ENCODE peak calls at places on chromosomes 2 and 18, in six cellular contexts. D, R, P, A, X and U are unnamed samples.

GRCh38 chr18:13725566-13726227 is 661 bp downstream of the FAM210A start:
- DNase-seq in A (peak), D (no peak), R (no peak), P (no peak), X (no peak), U (no peak)

GRCh38 chr2:217715484-217715883 is 287.3 kb downstream of the TNS1 start:
- DNase-seq in P (no peak), A (no peak), D (no peak), R (no peak), X (no peak), U (no peak)

GRCh38 chr2:11174222-11174621 is 19.0 kb downstream of the SLC66A3 start:
- DNase-seq in A (no peak), D (no peak), P (no peak), X (no peak), R (no peak), U (no peak)

GRCh38 chr2:232444409-232445148 is 11.4 kb upstream of the ALPI start:
- DNase-seq in A (peak), P (peak), D (peak), X (peak), R (peak), U (no peak)

GRCh38 chr2:218582085-218582484 is 13.4 kb downstream of the CNOT9 start:
- DNase-seq in A (no peak), D (no peak), R (no peak), P (no peak), X (no peak), U (no peak)

GRCh38 chr2:58283931-58284330 is 42.8 kb upstream of the FANCL start:
- DNase-seq in R (no peak), A (no peak), P (no peak), D (no peak), X (no peak), U (no peak)

GRCh38 chr2:163735692-163736432 is at the start of gene FIGN:
- DNase-seq in A (peak), P (peak), R (peak), D (peak), X (peak), U (no peak)

GRCh38 chr2:118014492-118014824 is 588 bp upstream of the CCDC93 start:
- DNase-seq in A (no peak), X (no peak), D (no peak), R (no peak), P (peak), U (no peak)

GRCh38 chr2:70556608-70557007 is 3.0 kb upstream of the TGFA start:
- DNase-seq in P (no peak), D (no peak), R (no peak), X (no peak), A (no peak), U (no peak)

GRCh38 chr2:159982270-159982669 is 80.1 kb downstream of the PLA2R1 start:
- DNase-seq in P (no peak), R (no peak), D (no peak), X (no peak), A (no peak), U (no peak)

GRCh38 chr2:232228332-232228731 is 150.2 kb upstream of the ALPP start:
- DNase-seq in A (no peak), D (no peak), R (no peak), X (no peak), P (no peak), U (no peak)

GRCh38 chr2:102021776-102022175 is 30.0 kb downstream of the IL1R2 start:
- DNase-seq in P (no peak), D (no peak), A (no peak), R (no peak), X (no peak), U (no peak)

GRCh38 chr2:229089806-229090205 is 181.3 kb downstream of the PID1 start:
- DNase-seq in R (no peak), A (no peak), X (no peak), P (no peak), D (no peak), U (no peak)

GRCh38 chr2:186503827-186504606 is 18.0 kb downstream of the ZC3H15 start:
- DNase-seq in X (no peak), P (no peak), R (no peak), A (peak), D (no peak), U (no peak)

GRCh38 chr18:62558015-62558663 is 35.3 kb downstream of the ZCCHC2 start:
- DNase-seq in A (no peak), X (no peak), P (no peak), R (no peak), D (no peak), U (no peak)

GRCh38 chr2:196259507-196260481 is 88.4 kb upstream of the STK17B start:
- DNase-seq in R (no peak), A (peak), P (no peak), X (peak), D (no peak), U (no peak)

GRCh38 chr2:64287321-64287720 is 143.1 kb upstream of the PELI1 start:
- DNase-seq in P (no peak), R (no peak), A (no peak), D (no peak), X (no peak), U (no peak)

GRCh38 chr2:18522484-18523146 is 37.8 kb downstream of the RDH14 start:
- DNase-seq in X (no peak), P (no peak), R (no peak), D (no peak), A (no peak), U (no peak)

GRCh38 chr2:215137741-215138340 is 585 bp downstream of the ABCA12 start:
- DNase-seq in D (no peak), A (no peak), R (no peak), X (no peak), P (no peak), U (no peak)

DNA sequence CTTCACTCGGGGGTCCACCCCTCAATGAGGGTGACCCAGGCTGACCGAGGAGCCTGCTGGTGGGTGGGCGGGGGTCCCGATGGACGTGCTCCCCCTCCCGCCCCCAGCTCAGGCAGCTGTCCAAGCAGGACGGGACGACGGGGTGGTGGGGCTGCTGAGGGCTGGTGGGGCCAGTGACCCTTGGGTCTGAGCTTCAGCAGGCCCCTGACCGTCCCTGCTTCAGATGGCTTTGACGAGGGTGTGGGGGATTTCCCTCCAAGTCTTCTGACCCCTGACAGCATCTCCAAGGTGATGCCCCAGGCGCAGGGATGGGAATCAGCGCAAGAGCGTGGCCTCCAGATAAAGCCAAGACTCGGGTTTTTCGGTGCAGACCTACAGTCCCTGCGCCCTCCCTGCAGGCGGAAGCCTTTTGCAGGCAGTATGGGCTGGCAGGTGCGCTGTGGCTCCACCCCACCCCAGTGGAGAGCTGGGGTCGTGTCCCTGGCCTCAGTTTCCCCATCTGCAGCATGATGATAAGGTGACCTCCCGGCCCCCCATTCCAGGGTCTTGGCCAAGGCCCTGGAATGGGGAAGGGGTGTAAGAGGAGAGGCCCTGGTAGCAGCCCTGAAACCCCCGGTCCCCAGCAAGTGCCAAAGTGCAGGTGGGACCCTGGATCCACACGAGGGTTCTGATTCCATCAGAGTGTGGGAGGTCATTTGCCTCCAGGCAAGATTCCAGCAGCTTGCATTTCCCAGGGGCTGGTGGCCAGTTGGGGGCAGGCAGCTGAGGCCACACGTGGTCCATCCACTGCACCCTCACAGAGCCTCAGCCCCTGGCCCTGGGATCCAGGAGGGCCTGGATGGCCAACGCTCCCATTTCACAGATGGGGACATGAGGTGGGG is 8.7 kb downstream of the CROCC2 start:
- DNase-seq in D (no peak), P (no peak), R (peak), A (no peak), X (no peak), U (peak)
- TF ChIP-seq CTCF in D (no peak), P (peak), R (peak), A (no peak), X (no peak), U (peak)

GRCh38 chr2:17470855-17471641 is 47.2 kb downstream of the RAD51AP2 start:
- DNase-seq in X (no peak), A (peak), P (no peak), D (no peak), R (no peak), U (no peak)
- TF ChIP-seq CTCF in X (no peak), A (peak), P (peak), D (no peak), R (no peak), U (no peak)

GRCh38 chr18:31878358-31878757 is 64.6 kb downstream of the TRAPPC8 start:
- DNase-seq in P (no peak), X (no peak), A (no peak), D (no peak), R (no peak), U (no peak)

GRCh38 chr18:31877900-31878299 is 65.0 kb downstream of the TRAPPC8 start:
- DNase-seq in A (no peak), P (no peak), X (no peak), D (no peak), R (no peak), U (no peak)

GRCh38 chr18:31875301-31875700 is 67.6 kb downstream of the TRAPPC8 start:
- DNase-seq in A (no peak), P (no peak), R (no peak), D (no peak), X (no peak), U (no peak)

GRCh38 chr18:31880186-31880898 is 62.6 kb downstream of the TRAPPC8 start:
- DNase-seq in P (no peak), R (no peak), D (no peak), X (no peak), A (no peak), U (no peak)

DNA sequence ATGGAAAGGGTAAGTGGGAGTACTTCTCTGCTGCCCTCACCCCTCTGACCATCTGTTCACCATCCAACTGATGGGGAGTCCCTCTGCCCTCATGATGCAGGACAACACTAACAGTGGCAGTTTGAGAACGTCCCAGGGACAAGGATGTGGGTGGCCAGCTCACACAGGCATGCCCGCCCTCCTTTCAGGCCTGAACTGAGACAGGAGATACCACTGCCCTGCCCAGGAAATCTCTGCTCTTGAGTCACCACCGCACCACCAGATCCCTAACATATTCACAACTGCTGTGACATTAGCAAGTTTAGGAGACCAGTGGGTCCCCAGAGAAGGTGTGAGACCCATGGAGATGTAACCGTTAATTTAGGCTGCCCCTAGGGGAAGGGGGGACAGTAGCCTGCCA is 66.2 kb downstream of the TRAPPC8 start:
- DNase-seq in R (no peak), X (no peak), A (no peak), D (no peak), P (no peak), U (no peak)
- TF ChIP-seq CTCF in R (no peak), X (no peak), A (no peak), D (no peak), P (no peak), U (no peak)

GRCh38 chr2:85651097-85651496 is 16.9 kb downstream of the SFTPB start:
- DNase-seq in X (no peak), R (no peak), A (no peak), D (no peak), P (no peak), U (no peak)

GRCh38 chr2:85650456-85650855 is 17.5 kb downstream of the SFTPB start:
- DNase-seq in X (no peak), P (no peak), R (no peak), D (no peak), A (no peak), U (no peak)

GRCh38 chr2:85649201-85650190 is 18.5 kb downstream of the SFTPB start:
- DNase-seq in R (no peak), A (no peak), P (no peak), D (no peak), X (no peak), U (no peak)

GRCh38 chr2:85647823-85648526 is 20.0 kb downstream of the SFTPB start:
- DNase-seq in P (no peak), A (no peak), R (no peak), X (peak), D (no peak), U (no peak)

DNA sequence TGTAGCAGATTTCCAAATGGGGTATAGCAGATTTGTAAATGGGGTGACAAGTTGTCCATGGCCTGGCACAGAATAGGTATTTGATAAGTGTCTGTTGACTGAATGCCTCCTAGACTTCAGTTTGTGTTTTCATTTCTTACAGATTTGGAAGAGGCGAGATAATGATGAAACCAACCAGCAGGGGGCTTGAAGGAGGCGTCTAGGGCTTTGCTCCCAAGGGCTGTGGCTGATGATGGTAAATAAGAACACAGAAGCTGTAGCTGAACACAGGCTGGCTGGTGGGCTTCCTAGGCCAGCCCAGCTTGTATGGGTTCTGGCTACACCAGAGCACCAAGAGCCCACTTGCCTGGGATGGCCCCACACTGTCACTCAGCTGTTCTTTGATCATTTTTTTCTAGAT is 19.4 kb downstream of the SFTPB start:
- DNase-seq in D (no peak), X (no peak), A (no peak), P (peak), R (no peak), U (no peak)
- TF ChIP-seq CTCF in D (no peak), X (no peak), A (peak), P (peak), R (peak), U (peak)

GRCh38 chr18:42620585-42620984 is 494.9 kb downstream of the RIT2 start:
- DNase-seq in P (no peak), A (no peak), D (no peak), R (no peak), X (no peak), U (no peak)
- TF ChIP-seq CTCF in P (peak), A (no peak), D (no peak), R (no peak), X (no peak), U (no peak)

DNA sequence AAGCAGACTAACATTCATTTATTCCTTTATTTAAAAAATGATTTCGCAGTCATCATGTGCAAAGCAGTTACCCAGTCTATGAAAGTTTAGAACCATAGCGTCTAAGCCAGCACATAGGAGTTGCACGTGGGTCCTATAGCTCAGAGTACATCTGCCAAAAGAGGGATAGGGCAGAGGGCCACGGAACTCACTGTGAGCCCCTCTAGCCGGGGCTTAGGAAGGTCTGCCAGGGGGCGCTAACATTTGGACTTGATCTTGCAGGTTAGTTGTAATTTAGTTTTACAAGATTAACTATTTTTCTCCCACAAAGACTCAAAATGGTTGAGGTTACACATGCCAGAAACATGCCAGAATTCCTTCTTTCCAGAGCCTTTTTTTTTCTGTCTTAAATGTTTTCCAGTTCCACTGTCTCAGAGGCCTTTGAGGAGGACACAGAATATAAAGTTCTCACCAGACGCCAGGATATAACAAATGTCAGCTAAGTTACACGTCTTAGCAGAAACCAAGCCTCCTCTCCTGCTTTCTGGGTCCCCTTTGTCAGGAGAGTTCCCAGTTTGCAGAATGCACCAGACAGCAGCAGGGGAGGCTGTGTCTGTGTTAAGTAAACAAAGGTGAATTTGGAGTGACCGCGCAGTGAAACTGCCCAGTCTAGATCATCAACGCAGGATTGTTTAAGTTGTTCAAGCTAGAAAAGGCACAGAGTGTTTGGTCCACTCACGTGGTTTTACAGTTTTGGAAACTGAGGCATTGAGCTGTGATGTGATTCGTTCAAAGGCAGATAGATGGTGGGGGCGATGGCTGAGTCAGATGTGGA is 292.0 kb downstream of the PRKCE start:
- DNase-seq in A (no peak), D (no peak), R (no peak), X (no peak), P (no peak), U (no peak)
- TF ChIP-seq CTCF in A (no peak), D (no peak), R (no peak), X (no peak), P (no peak), U (no peak)

GRCh38 chr2:158034198-158034831 is 67.4 kb upstream of the UPP2 start:
- DNase-seq in R (no peak), D (peak), X (peak), P (peak), A (peak), U (peak)
- TF ChIP-seq CTCF in R (peak), D (peak), X (no peak), P (peak), A (peak), U (peak)

DNA sequence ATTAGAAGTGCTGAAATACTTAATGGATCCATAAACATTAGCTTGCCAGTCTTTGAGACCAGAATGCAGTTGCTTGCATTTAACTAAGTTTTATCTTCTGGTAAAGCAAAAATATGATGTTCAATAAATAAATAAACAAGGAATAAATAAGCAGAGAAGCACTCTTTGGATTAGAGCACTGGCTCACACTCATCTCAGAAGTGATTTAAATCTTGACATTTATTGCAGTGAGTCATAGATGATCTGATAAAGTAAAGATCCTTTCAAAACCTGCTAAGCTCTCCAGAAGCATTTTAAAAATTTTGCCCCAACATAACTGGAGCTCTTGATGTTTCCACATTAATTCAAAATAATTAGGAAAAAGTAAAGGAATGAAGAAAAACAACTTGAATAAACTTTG is 66.8 kb downstream of the KYNU start:
- DNase-seq in A (no peak), D (no peak), X (no peak), P (no peak), R (no peak), U (no peak)
- TF ChIP-seq CTCF in A (no peak), D (no peak), X (no peak), P (no peak), R (no peak), U (no peak)

GRCh38 chr2:9592699-9593098 is 37.1 kb upstream of the ADAM17 start:
- DNase-seq in P (no peak), R (no peak), X (no peak), A (no peak), D (no peak), U (no peak)

GRCh38 chr2:9595746-9596145 is 35.1 kb downstream of the YWHAQ start:
- DNase-seq in R (no peak), A (no peak), P (no peak), D (no peak), X (no peak), U (no peak)

GRCh38 chr2:9596621-9597311 is 34.0 kb downstream of the YWHAQ start:
- DNase-seq in R (no peak), D (no peak), X (no peak), P (no peak), A (no peak), U (no peak)

GRCh38 chr2:9594361-9595063 is 36.3 kb downstream of the YWHAQ start:
- DNase-seq in A (peak), P (no peak), R (no peak), X (no peak), D (no peak), U (no peak)

DNA sequence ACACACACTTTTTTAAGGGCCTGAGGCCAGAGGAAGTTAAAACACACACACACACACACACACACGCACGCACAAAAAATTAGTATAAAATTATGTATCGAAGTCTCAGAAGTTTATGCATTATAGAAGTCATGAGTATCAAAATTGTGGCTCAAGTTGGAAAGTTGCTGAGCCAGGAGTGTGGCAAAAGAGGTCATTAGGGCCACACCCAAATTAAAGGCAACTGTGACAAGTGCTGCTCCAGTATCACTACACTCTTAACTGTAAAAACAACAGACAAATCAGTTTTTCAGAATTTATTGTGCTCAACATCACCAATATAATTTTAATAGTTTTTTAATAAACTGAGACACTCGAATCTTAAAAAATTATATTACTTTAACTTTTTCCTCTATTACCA is 36.9 kb downstream of the YWHAQ start:
- DNase-seq in X (no peak), P (no peak), D (no peak), A (no peak), R (no peak), U (no peak)
- TF ChIP-seq CTCF in X (no peak), P (no peak), D (no peak), A (no peak), R (no peak), U (no peak)